ENCODE peak calls at places on chromosomes 3 and 15, in five cellular contexts. P, J, X, E and U are unnamed samples. For H3K4me1, the result is how much of the 10 kb centered on the place peaks cover.

GRCh38 chr15:74317820-74318375 is 49.5 kb downstream of the CYP11A1 start:
- DNase-seq in P (no peak), J (peak), X (peak), E (peak), U (peak)

GRCh38 chr15:78714890-78715289 is 73.9 kb upstream of the CHRNB4 start:
- DNase-seq in P (no peak), J (no peak), X (no peak), E (no peak), U (no peak)

GRCh38 chr15:27137127-27137526 is 166.1 kb downstream of the GABRG3 start:
- DNase-seq in P (no peak), J (no peak), X (no peak), E (no peak), U (no peak)

GRCh38 chr3:146818866-146819265 is 213.7 kb upstream of the PLSCR5 start:
- DNase-seq in P (no peak), J (no peak), X (no peak), E (no peak), U (no peak)

GRCh38 chr3:39296197-39297077 is 16.6 kb upstream of the CX3CR1 start:
- DNase-seq in P (no peak), J (no peak), X (no peak), E (no peak), U (no peak)

GRCh38 chr3:138463724-138464489 is 29.5 kb downstream of the ESYT3 start:
- DNase-seq in P (no peak), J (no peak), X (no peak), E (no peak), U (no peak)

GRCh38 chr3:122948398-122948797 is 79.2 kb downstream of the SEMA5B start:
- DNase-seq in P (no peak), J (no peak), X (no peak), E (no peak), U (no peak)

GRCh38 chr3:184231671-184232070 is 2.3 kb downstream of the VWA5B2 start:
- DNase-seq in P (no peak), J (no peak), X (no peak), E (no peak), U (no peak)

GRCh38 chr3:10285307-10285706 is 7.4 kb downstream of the GHRL start:
- DNase-seq in P (no peak), J (no peak), X (no peak), E (no peak), U (no peak)

GRCh38 chr15:48644827-48645557 is 517 bp downstream of the FBN1 start:
- DNase-seq in P (no peak), J (peak), X (no peak), E (peak), U (peak)

GRCh38 chr15:78055923-78056713 is 21.4 kb downstream of the TBC1D2B start:
- DNase-seq in P (no peak), J (no peak), X (no peak), E (no peak), U (peak)

GRCh38 chr15:80695099-80695910 is at the start of gene ABHD17C:
- DNase-seq in P (no peak), J (peak), X (peak), E (peak), U (peak)

GRCh38 chr3:123099331-123100191 is 32.7 kb downstream of the PDIA5 start:
- DNase-seq in P (no peak), J (no peak), X (no peak), E (no peak), U (no peak)

GRCh38 chr3:30544811-30545210 is 61.6 kb upstream of the TGFBR2 start:
- DNase-seq in P (no peak), J (no peak), X (no peak), E (no peak), U (no peak)

GRCh38 chr3:21216598-21216997 is 534.4 kb downstream of the ZNF385D start:
- DNase-seq in P (no peak), J (no peak), X (no peak), E (no peak), U (no peak)

GRCh38 chr15:75368689-75369239 is 357 bp upstream of the MAN2C1 start:
- DNase-seq in P (no peak), J (no peak), X (no peak), E (no peak), U (no peak)

GRCh38 chr3:8976540-8977182 is 13.4 kb upstream of the RAD18 start:
- DNase-seq in P (no peak), J (no peak), X (no peak), E (no peak), U (no peak)

GRCh38 chr3:8760091-8760490 is 9.3 kb downstream of the OXTR start:
- DNase-seq in P (no peak), J (no peak), X (no peak), E (no peak), U (no peak)

GRCh38 chr3:189249987-189250386 is 78.2 kb downstream of the TPRG1 start:
- DNase-seq in P (no peak), J (no peak), X (no peak), E (no peak), U (no peak)

GRCh38 chr3:33440328-33440577 is at the start of gene UBP1:
- DNase-seq in P (no peak), J (peak), X (no peak), E (peak), U (no peak)

GRCh38 chr15:29034151-29034550 is 148.4 kb downstream of the APBA2 start:
- DNase-seq in P (no peak), J (no peak), X (no peak), E (no peak), U (no peak)

GRCh38 chr3:187040637-187041361 is 98.5 kb downstream of the RPL39L start:
- DNase-seq in P (no peak), J (no peak), X (no peak), E (no peak), U (no peak)

GRCh38 chr3:139547666-139548065 is 8.1 kb upstream of the RBP1 start:
- DNase-seq in P (no peak), J (no peak), X (no peak), E (no peak), U (no peak)

GRCh38 chr15:67992834-67993233 is 61.3 kb upstream of the PIAS1 start:
- DNase-seq in P (no peak), J (no peak), X (no peak), E (no peak), U (no peak)

GRCh38 chr15:81492303-81492702 is 118.3 kb upstream of the TMC3 start:
- DNase-seq in P (no peak), J (no peak), X (no peak), E (peak), U (peak)

GRCh38 chr3:12370758-12371157 is 81.9 kb downstream of the PPARG start:
- DNase-seq in P (no peak), J (no peak), X (no peak), E (no peak), U (peak)

GRCh38 chr15:63322541-63322940 is 45.1 kb downstream of the APH1B start:
- DNase-seq in P (no peak), J (peak), X (no peak), E (peak), U (peak)

GRCh38 chr3:35505181-35505580 is 134.1 kb upstream of the ARPP21 start:
- DNase-seq in P (no peak), J (peak), X (no peak), E (no peak), U (no peak)

GRCh38 chr3:18725668-18726407 is 300.7 kb upstream of the SATB1 start:
- DNase-seq in P (no peak), J (no peak), X (no peak), E (no peak), U (no peak)

GRCh38 chr15:86164222-86164898 is 84.7 kb downstream of the AGBL1 start:
- DNase-seq in P (no peak), J (peak), X (no peak), E (no peak), U (no peak)

DNA sequence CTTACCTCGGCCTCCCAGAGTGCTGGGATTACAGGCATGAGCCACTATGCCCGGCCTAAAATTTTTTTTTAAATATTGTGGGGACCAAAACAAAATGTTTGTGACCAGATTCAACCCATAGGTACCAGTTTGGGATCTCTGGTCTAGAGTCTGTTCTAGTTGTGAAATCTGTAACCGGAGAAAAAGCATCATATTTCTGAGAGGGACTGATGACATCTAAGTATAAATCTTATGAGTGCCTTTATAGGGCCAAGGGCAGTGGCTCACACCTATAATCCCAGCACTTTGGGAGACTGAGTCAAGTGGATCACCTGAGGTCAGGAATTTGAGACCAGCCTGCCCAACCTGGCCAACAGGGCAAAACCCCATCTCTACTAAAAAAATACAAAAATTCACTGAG is 14.1 kb upstream of the OSBPL11 start:
- DNase-seq in P (no peak), J (no peak), X (no peak), E (no peak), U (no peak)
- H3K27ac ChIP-seq in P (no peak), J (peak), X (no peak), E (no peak), U (no peak)

GRCh38 chr3:171194965-171195364 is 168.4 kb upstream of the SLC2A2 start:
- DNase-seq in P (no peak), J (no peak), X (no peak), E (no peak), U (no peak)
- H3K4me1 ChIP-seq in P (under half), J (under half), X (under half), E (under half), U (under half)

DNA sequence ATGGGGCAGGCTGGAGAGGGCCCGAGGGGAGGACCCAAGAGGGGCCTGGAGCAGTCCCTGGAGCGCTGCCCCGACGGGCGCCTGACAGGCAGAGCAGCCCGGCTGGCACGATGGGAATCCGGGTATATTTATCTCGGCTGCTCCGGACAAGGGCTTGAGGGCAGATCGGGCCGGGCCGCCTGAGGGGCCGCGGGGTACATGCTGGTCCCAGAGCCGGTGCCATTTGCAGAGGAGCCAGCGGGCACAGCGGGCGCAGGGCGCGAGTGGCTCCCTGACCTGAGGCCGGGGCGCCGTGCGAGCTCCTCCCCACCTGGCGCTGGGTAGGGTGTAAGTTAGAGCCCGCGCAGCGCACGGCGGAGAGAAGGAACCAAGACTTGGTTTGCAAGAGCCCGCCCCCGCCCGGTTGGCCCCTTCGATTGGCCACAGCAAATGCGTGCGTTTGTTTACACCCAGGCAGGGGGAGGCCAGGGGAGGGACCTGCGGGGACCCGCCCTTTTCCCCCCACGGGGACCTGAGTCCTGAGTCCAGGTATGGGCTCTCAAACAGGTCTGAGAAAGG is 727 bp downstream of the SLC38A3 start:
- DNase-seq in P (no peak), J (peak), X (no peak), E (peak), U (no peak)
- H3K4me3 ChIP-seq in P (peak), J (peak), X (no peak), E (peak), U (peak)

GRCh38 chr15:45794304-45794703 is 159.5 kb downstream of the SQOR start:
- DNase-seq in P (no peak), J (no peak), X (no peak), E (no peak), U (no peak)

GRCh38 chr15:45796433-45796832 is 161.6 kb downstream of the SQOR start:
- DNase-seq in P (no peak), J (no peak), X (no peak), E (no peak), U (no peak)

GRCh38 chr15:45795487-45796069 is 160.7 kb downstream of the SQOR start:
- DNase-seq in P (no peak), J (no peak), X (peak), E (no peak), U (no peak)

GRCh38 chr15:45790325-45790943 is 155.6 kb downstream of the SQOR start:
- DNase-seq in P (no peak), J (no peak), X (no peak), E (peak), U (no peak)

DNA sequence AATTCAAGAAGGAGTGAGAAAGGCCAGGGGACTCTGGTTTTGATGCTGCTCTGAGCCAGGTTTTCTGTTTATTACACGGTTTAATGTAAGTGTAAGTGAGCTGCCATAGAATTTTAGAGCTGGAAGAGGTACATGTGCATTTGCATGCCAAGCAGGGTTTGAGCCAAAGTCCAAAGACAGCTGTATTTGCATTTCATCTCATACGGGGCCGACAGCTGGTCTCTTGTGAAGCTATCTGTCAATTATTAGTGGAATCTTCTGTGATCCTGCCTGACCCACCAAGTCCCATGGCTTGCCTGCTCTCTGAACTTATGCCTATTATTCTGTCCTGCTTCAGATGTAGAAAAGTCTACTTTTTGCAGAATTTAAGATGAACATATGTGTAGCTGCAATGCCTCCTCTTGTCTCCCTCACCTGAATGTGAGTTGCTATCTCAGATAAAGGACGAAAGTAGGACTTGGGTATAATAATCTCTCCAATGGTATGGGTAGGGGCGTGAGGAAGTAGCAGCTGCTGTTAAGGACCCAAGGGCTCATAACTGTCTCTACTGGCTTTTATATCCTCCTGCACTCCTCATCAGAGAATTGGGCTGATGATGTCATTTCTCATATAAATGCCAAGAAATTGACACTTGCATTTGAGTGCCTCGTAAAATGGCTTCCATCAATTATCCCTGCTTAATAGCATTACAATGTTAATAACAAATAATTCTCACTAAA is 160.1 kb downstream of the SQOR start:
- DNase-seq in P (no peak), J (no peak), X (no peak), E (no peak), U (no peak)
- H3K27ac ChIP-seq in P (no peak), J (no peak), X (no peak), E (no peak), U (no peak)

GRCh38 chr3:52715714-52716305 is 9.9 kb downstream of the SPCS1 start:
- DNase-seq in P (no peak), J (no peak), X (no peak), E (no peak), U (no peak)
- H3K4me1 ChIP-seq in P (under half), J (under half), X (under half), E (under half), U (under half)

GRCh38 chr3:134406331-134407246 is 32.3 kb upstream of the AMOTL2 start:
- DNase-seq in P (no peak), J (peak), X (peak), E (peak), U (peak)
- H3K4me3 ChIP-seq in P (peak), J (peak), X (peak), E (peak), U (peak)

GRCh38 chr3:45604999-45605398 is 10.4 kb downstream of the LIMD1 start:
- DNase-seq in P (no peak), J (no peak), X (no peak), E (no peak), U (no peak)
- H3K27ac ChIP-seq in P (peak), J (peak), X (peak), E (peak), U (peak)

GRCh38 chr3:112647122-112647521 is 6.2 kb upstream of the CCDC80 start:
- DNase-seq in P (no peak), J (no peak), X (no peak), E (no peak), U (no peak)
- H3K4me1 ChIP-seq in P (under half), J (under half), X (under half), E (under half), U (under half)